ENCODE peak calls at places on chromosomes 6 and 20, in ten cellular contexts. H is psoas muscle; X is cerebellar cortex; L is endothelial cell; N is stimulated activated CD8-positive, alpha-beta memory T cell treated with anti-CD3 and anti-CD28 coated beads, Interleukin-4, amount 100 ng/mL, for 24 hours; P is HFFc6; S is A549; G is stimulated activated effector memory CD8-positive, alpha-beta T cell treated with anti-CD3 and anti-CD28 coated beads, Interleukin-12 subunit alpha, Interleukin-12 subunit beta, amount 100 ng/mL, for 72 hours; U is T-helper 2 cell; K is NCI-H1436. I is an unnamed sample.

GRCh38 chr6:77290798-77291197 is 172.5 kb downstream of the HTR1B start:
- DNase-seq in H (no peak), X (no peak), L (no peak), N (no peak), P (no peak), S (no peak), G (no peak), U (no peak), K (no peak), I (peak)

GRCh38 chr20:2619961-2620595 is 32.4 kb upstream of the NOP56 start:
- DNase-seq in H (no peak), X (no peak), L (no peak), N (no peak), P (no peak), S (peak), G (no peak), U (no peak), K (no peak), I (peak)

GRCh38 chr6:77123527-77123926 is 339.8 kb downstream of the HTR1B start:
- DNase-seq in H (no peak), X (no peak), L (no peak), N (no peak), P (no peak), S (no peak), G (no peak), U (no peak), K (no peak), I (no peak)

GRCh38 chr6:130307752-130308361 is 58.0 kb upstream of the TMEM200A start:
- DNase-seq in H (no peak), X (no peak), L (no peak), N (no peak), P (peak), S (peak), G (no peak), U (no peak), K (no peak), I (peak)

GRCh38 chr6:26124550-26125014 is 37.4 kb downstream of the HFE start:
- DNase-seq in H (no peak), X (no peak), L (no peak), N (no peak), P (no peak), S (no peak), G (no peak), U (no peak), K (no peak), I (no peak)

GRCh38 chr20:2864626-2865025 is 8.7 kb upstream of the PTPRA start:
- DNase-seq in H (no peak), X (no peak), L (no peak), N (no peak), P (no peak), S (no peak), G (no peak), U (no peak), K (no peak), I (no peak)

GRCh38 chr6:36735110-36735971 is 37.7 kb downstream of the RAB44 start:
- DNase-seq in H (peak), X (peak), L (no peak), N (no peak), P (peak), S (no peak), G (no peak), U (no peak), K (no peak), I (peak)

GRCh38 chr20:58403272-58403671 is 14.2 kb downstream of the VAPB start:
- DNase-seq in H (no peak), X (no peak), L (no peak), N (no peak), P (no peak), S (no peak), G (no peak), U (no peak), K (no peak), I (no peak)

GRCh38 chr6:122322824-122323223 is 76.6 kb upstream of the HSF2 start:
- DNase-seq in H (no peak), X (no peak), L (no peak), N (no peak), P (no peak), S (no peak), G (no peak), U (no peak), K (peak), I (peak)

GRCh38 chr6:11043961-11044711 is at the start of gene ELOVL2:
- DNase-seq in H (peak), X (no peak), L (peak), N (peak), P (peak), S (peak), G (peak), U (no peak), K (peak), I (peak)

GRCh38 chr20:59663513-59663890 is 59.2 kb downstream of the PHACTR3 start:
- DNase-seq in H (no peak), X (peak), L (no peak), N (no peak), P (no peak), S (no peak), G (no peak), U (no peak), K (no peak), I (no peak)

GRCh38 chr20:19143890-19144289 is 68.6 kb upstream of the SLC24A3 start:
- DNase-seq in H (no peak), X (no peak), L (no peak), N (no peak), P (no peak), S (no peak), G (no peak), U (no peak), K (no peak), I (no peak)

GRCh38 chr20:50810842-50811241 is 16.0 kb downstream of the BCAS4 start:
- DNase-seq in H (no peak), X (no peak), L (no peak), N (no peak), P (no peak), S (no peak), G (no peak), U (no peak), K (no peak), I (no peak)

GRCh38 chr6:158047120-158047518 is 65.5 kb downstream of the SYNJ2 start:
- DNase-seq in H (peak), X (no peak), L (no peak), N (peak), P (peak), S (no peak), G (no peak), U (no peak), K (no peak), I (peak)

GRCh38 chr6:42403831-42404230 is 47.9 kb downstream of the TRERF1 start:
- DNase-seq in H (no peak), X (no peak), L (no peak), N (no peak), P (no peak), S (no peak), G (no peak), U (no peak), K (no peak), I (no peak)

GRCh38 chr6:137182654-137183073 is 9.2 kb upstream of the IL22RA2 start:
- DNase-seq in H (no peak), X (no peak), L (no peak), N (no peak), P (no peak), S (no peak), G (no peak), U (no peak), K (no peak), I (no peak)

I was measured in foreskin fibroblast.